ENCODE peak calls at places on chromosome 13, in ten cellular contexts. K is stimulated activated CD8-positive, alpha-beta memory T cell treated with anti-CD3 and anti-CD28 coated beads, Interleukin-15, amount 100 ng/mL, for 24 hours; N is RWPE1; Z is AG09309; W is PC-3; Y is progenitor cell of endocrine pancreas; F is NCI-H460; D is heart right ventricle; V is GM20000; P is GM03348. Q is an unnamed sample.

GRCh38 chr13:79519252-79519651 is 38.3 kb downstream of the NDFIP2 start:
- DNase-seq in N (peak; percentile 26), W (peak; percentile 59), Y (no peak), K (no peak), P (peak; percentile 27), V (no peak), Z (no peak), F (no peak), D (no peak), Q (peak; percentile 3)

GRCh38 chr13:100382787-100383186 is 205.8 kb downstream of the GGACT start:
- DNase-seq in N (no peak), F (no peak), P (peak; percentile 27), Y (no peak), W (no peak), V (no peak), Z (no peak), D (no peak), K (no peak), Q (no peak)

GRCh38 chr13:113926301-113926761 is 47.5 kb downstream of the C13orf46 start:
- DNase-seq in D (no peak), F (no peak), Z (peak; percentile 78), V (no peak), N (no peak), Y (no peak), K (no peak), P (no peak), W (no peak), Q (peak; percentile 76)

GRCh38 chr13:38667526-38668094 is 19.3 kb upstream of the FREM2 start:
- DNase-seq in K (no peak), V (no peak), Z (no peak), Y (no peak), D (no peak), F (no peak), P (no peak), N (no peak), W (no peak), Q (no peak)

GRCh38 chr13:114077938-114078335 is 54.5 kb downstream of the RASA3 start:
- DNase-seq in Z (no peak), D (no peak), F (no peak), Y (no peak), V (no peak), N (no peak), P (peak; percentile 36), K (no peak), W (no peak), Q (peak; percentile 91)

GRCh38 chr13:44404261-44405139 is 30.9 kb downstream of the SERP2 start:
- DNase-seq in N (no peak), P (no peak), W (no peak), Y (no peak), K (no peak), V (no peak), D (no peak), F (no peak), Z (no peak), Q (no peak)

GRCh38 chr13:44703371-44703770 is 127.2 kb upstream of the TSC22D1 start:
- DNase-seq in V (no peak), K (no peak), N (no peak), P (peak; percentile 74), F (no peak), W (peak; percentile 38), Y (no peak), Z (peak; percentile 51), D (no peak), Q (peak; percentile 64)

GRCh38 chr13:107860284-107860683 is 355.1 kb downstream of the LIG4 start:
- DNase-seq in K (no peak), W (no peak), Z (no peak), V (no peak), N (no peak), D (no peak), P (no peak), F (no peak), Y (no peak), Q (no peak)

GRCh38 chr13:44174769-44175425 is 198.7 kb upstream of the SERP2 start:
- DNase-seq in N (no peak), D (no peak), Y (no peak), P (peak; percentile 35), V (no peak), K (no peak), W (no peak), F (peak; percentile 60), Z (no peak), Q (peak; percentile 29)

GRCh38 chr13:100235311-100235901 is 146.5 kb downstream of the PCCA start:
- DNase-seq in V (peak; percentile 52), W (peak; percentile 63), Z (peak; percentile 31), D (no peak), F (peak; percentile 46), K (no peak), P (peak; percentile 65), N (peak; percentile 53), Y (no peak), Q (peak; percentile 59)

GRCh38 chr13:49300716-49301589 is 53.2 kb downstream of the CDADC1 start:
- DNase-seq in P (peak; percentile 84), D (no peak), F (peak; percentile 63), W (peak; percentile 63), K (peak; percentile 14), V (peak; percentile 85), Z (no peak), Y (peak; percentile 41), N (peak; percentile 68), Q (peak; percentile 80)

GRCh38 chr13:24679686-24680085 is 522 bp upstream of the ATP12A start:
- DNase-seq in N (no peak), K (no peak), P (no peak), Y (no peak), V (no peak), D (no peak), Z (no peak), F (no peak), W (no peak), Q (no peak)

GRCh38 chr13:110819203-110820014 is 95.5 kb downstream of the ANKRD10 start:
- DNase-seq in V (peak; percentile 93), P (peak; percentile 93), W (peak; percentile 75), K (peak; percentile 68), F (peak; percentile 65), D (peak; percentile 81), N (peak; percentile 63), Z (peak; percentile 5), Y (peak; percentile 75), Q (peak; percentile 90)

GRCh38 chr13:80274643-80275042 is 66.3 kb downstream of the SPRY2 start:
- DNase-seq in V (no peak), P (no peak), N (peak; percentile 25), W (peak; percentile 43), F (no peak), Y (no peak), D (no peak), K (no peak), Z (no peak), Q (no peak)

GRCh38 chr13:49627831-49628652 is at the start of gene ARL11:
- DNase-seq in D (peak; percentile 60), Z (no peak), N (peak; percentile 8), W (no peak), P (no peak), Y (no peak), K (peak; percentile 16), V (peak; percentile 86), F (no peak), Q (no peak)

GRCh38 chr13:110044521-110045200 is 258.3 kb upstream of the IRS2 start:
- DNase-seq in V (no peak), Z (peak; percentile 55), W (no peak), D (no peak), N (no peak), Y (no peak), F (no peak), P (peak; percentile 72), K (no peak), Q (peak; percentile 65)

GRCh38 chr13:49540552-49540951 is 44.8 kb downstream of the PHF11 start:
- DNase-seq in D (no peak), Z (no peak), F (no peak), N (no peak), Y (no peak), K (no peak), P (no peak), W (peak; percentile 7), V (no peak), Q (no peak)

GRCh38 chr13:101144808-101145419 is 271.4 kb downstream of the NALCN start:
- DNase-seq in F (peak; percentile 59), P (peak; percentile 57), K (no peak), Y (no peak), V (peak; percentile 29), N (peak; percentile 33), Z (no peak), D (no peak), W (peak; percentile 74), Q (peak; percentile 39)

GRCh38 chr13:113971471-113972231 is 2.2 kb downstream of the C13orf46 start:
- DNase-seq in D (no peak), K (no peak), V (no peak), Y (no peak), W (no peak), P (no peak), N (no peak), Z (no peak), F (no peak), Q (no peak)

GRCh38 chr13:48976677-48977625 is 1.2 kb downstream of the FNDC3A start:
- DNase-seq in P (no peak), D (no peak), Z (no peak), K (no peak), Y (no peak), F (peak; percentile 29), V (no peak), W (peak; percentile 3), N (no peak), Q (no peak)

GRCh38 chr13:95698047-95698749 is 21.3 kb downstream of the DNAJC3 start:
- DNase-seq in Y (no peak), P (no peak), F (no peak), K (no peak), Z (no peak), V (no peak), N (no peak), D (no peak), W (peak; percentile 33), Q (no peak)